ENCODE peak calls at places on chromosomes 5 and 9, in seven cellular contexts. A is AG10803, P is non-pigmented ciliary epithelial cell, O is GM13976, R is NT2/D1, F is bronchial epithelial cell, Q is T-helper 1 cell. K is an unnamed sample.
A peak's percentile ranks its signal among the peaks of the same experiment; 100 is the strongest.

GRCh38 chr5:57595530-57596098 is 113.0 kb upstream of the ACTBL2 start:
- DNase-seq in A (no peak), P (no peak), O (no peak), R (no peak), F (no peak), Q (no peak), K (no peak)

GRCh38 chr5:88438006-88438405 is 169.4 kb upstream of the TMEM161B start:
- DNase-seq in A (peak; percentile 13), P (no peak), O (no peak), R (no peak), F (peak; percentile 7), Q (no peak), K (no peak)

GRCh38 chr9:110887276-110887675 is 151.0 kb downstream of the LPAR1 start:
- DNase-seq in A (no peak), P (no peak), O (no peak), R (no peak), F (no peak), Q (no peak), K (no peak)

GRCh38 chr9:121246821-121247511 is 21.0 kb upstream of the GSN start:
- DNase-seq in A (peak; percentile 93), P (peak; percentile 96), O (no peak), R (no peak), F (no peak), Q (no peak), K (no peak)

GRCh38 chr5:66637994-66638393 is 41.8 kb downstream of the MAST4 start:
- DNase-seq in A (no peak), P (no peak), O (no peak), R (no peak), F (no peak), Q (no peak), K (no peak)

GRCh38 chr5:172042183-172042582 is 35.7 kb upstream of the FBXW11 start:
- DNase-seq in A (no peak), P (no peak), O (no peak), R (no peak), F (no peak), Q (no peak), K (no peak)

GRCh38 chr9:130884542-130885421 is 11.8 kb downstream of the QRFP start:
- DNase-seq in A (no peak), P (no peak), O (no peak), R (no peak), F (no peak), Q (no peak), K (no peak)

GRCh38 chr9:89949116-89949515 is 344.3 kb downstream of the GADD45G start:
- DNase-seq in A (no peak), P (no peak), O (no peak), R (no peak), F (no peak), Q (no peak), K (no peak)

GRCh38 chr9:114616684-114617520 is 5.8 kb downstream of the TMEM268 start:
- DNase-seq in A (no peak), P (no peak), O (peak; percentile 68), R (no peak), F (peak; percentile 35), Q (no peak), K (peak; percentile 87)

GRCh38 chr5:150085950-150086715 is at the start of gene CSF1R:
- DNase-seq in A (no peak), P (no peak), O (peak; percentile 5), R (no peak), F (no peak), Q (no peak), K (no peak)

GRCh38 chr5:73887688-73888087 is 261.7 kb downstream of the ARHGEF28 start:
- DNase-seq in A (no peak), P (no peak), O (no peak), R (no peak), F (no peak), Q (no peak), K (no peak)

GRCh38 chr5:173538654-173539053 is 77.8 kb downstream of the BOD1 start:
- DNase-seq in A (no peak), P (no peak), O (no peak), R (no peak), F (no peak), Q (no peak), K (no peak)

GRCh38 chr9:76651114-76651697 is 113.0 kb upstream of the PCA3 start:
- DNase-seq in A (no peak), P (no peak), O (no peak), R (no peak), F (no peak), Q (no peak), K (peak; percentile 11)

GRCh38 chr9:99569840-99570239 is 251.8 kb upstream of the NR4A3 start:
- DNase-seq in A (no peak), P (no peak), O (peak; percentile 9), R (no peak), F (no peak), Q (no peak), K (no peak)

GRCh38 chr5:148393390-148393741 is 9.6 kb downstream of the FBXO38 start:
- DNase-seq in A (no peak), P (no peak), O (no peak), R (peak; percentile 39), F (no peak), Q (no peak), K (no peak)

GRCh38 chr9:4592325-4592724 is 69.8 kb upstream of the PLPP6 start:
- DNase-seq in A (no peak), P (no peak), O (no peak), R (no peak), F (no peak), Q (no peak), K (no peak)

GRCh38 chr5:132475531-132475930 is 15.0 kb downstream of the IRF1 start:
- DNase-seq in A (no peak), P (no peak), O (no peak), R (no peak), F (no peak), Q (no peak), K (no peak)

GRCh38 chr9:118038713-118039112 is 334.5 kb downstream of the TLR4 start:
- DNase-seq in A (no peak), P (no peak), O (no peak), R (no peak), F (no peak), Q (no peak), K (no peak)

GRCh38 chr9:83445703-83446102 is 92.5 kb downstream of the FRMD3 start:
- DNase-seq in A (no peak), P (no peak), O (no peak), R (no peak), F (no peak), Q (no peak), K (no peak)

GRCh38 chr9:99189887-99190596 is 31.7 kb downstream of the ALG2 start:
- DNase-seq in A (no peak), P (no peak), O (no peak), R (no peak), F (no peak), Q (no peak), K (no peak)

GRCh38 chr5:113140837-113141661 is 164.5 kb downstream of the DCP2 start:
- DNase-seq in A (peak; percentile 89), P (peak; percentile 77), O (no peak), R (no peak), F (peak; percentile 82), Q (no peak), K (no peak)

GRCh38 chr5:173247050-173247449 is 12.0 kb upstream of the NKX2-5 start:
- DNase-seq in A (no peak), P (no peak), O (no peak), R (no peak), F (no peak), Q (no peak), K (no peak)

GRCh38 chr9:128104171-128104618 is 23.3 kb downstream of the PTGES2 start:
- DNase-seq in A (no peak), P (no peak), O (no peak), R (no peak), F (no peak), Q (no peak), K (no peak)

GRCh38 chr5:14675309-14675708 is 10.8 kb downstream of the OTULIN start:
- DNase-seq in A (no peak), P (no peak), O (no peak), R (no peak), F (peak; percentile 40), Q (no peak), K (no peak)

GRCh38 chr9:132798817-132799790 is 79.0 kb downstream of the AK8 start:
- DNase-seq in A (no peak), P (no peak), O (no peak), R (no peak), F (no peak), Q (no peak), K (no peak)

GRCh38 chr5:33981408-33982171 is 2.9 kb downstream of the SLC45A2 start:
- DNase-seq in A (peak; percentile 80), P (no peak), O (no peak), R (no peak), F (no peak), Q (no peak), K (no peak)

GRCh38 chr5:150022163-150022540 is 21.6 kb downstream of the HMGXB3 start:
- DNase-seq in A (peak; percentile 92), P (peak; percentile 83), O (no peak), R (no peak), F (peak; percentile 95), Q (no peak), K (no peak)

GRCh38 chr5:59709346-59709821 is 184.1 kb downstream of the PDE4D start:
- DNase-seq in A (no peak), P (no peak), O (no peak), R (peak; percentile 76), F (no peak), Q (no peak), K (no peak)

GRCh38 chr5:10695055-10695649 is 65.9 kb downstream of the DAP start:
- DNase-seq in A (peak; percentile 71), P (no peak), O (peak; percentile 73), R (peak; percentile 22), F (peak; percentile 62), Q (no peak), K (peak; percentile 54)

GRCh38 chr9:19799784-19800183 is 10.9 kb upstream of the SLC24A2 start:
- DNase-seq in A (no peak), P (no peak), O (no peak), R (peak; percentile 60), F (no peak), Q (no peak), K (no peak)

GRCh38 chr9:127336086-127336485 is 60.9 kb upstream of the SLC2A8 start:
- DNase-seq in A (peak; percentile 35), P (no peak), O (no peak), R (no peak), F (no peak), Q (no peak), K (no peak)

GRCh38 chr9:27548055-27548741 is 18.6 kb upstream of the MOB3B start:
- DNase-seq in A (peak; percentile 49), P (no peak), O (no peak), R (no peak), F (peak; percentile 52), Q (no peak), K (peak; percentile 51)

K was measured in NAMALWA.